ENCODE peak calls at places on chromosomes 12 and 14, in seven cellular contexts. Y, C, R, P, X, Q and W are unnamed samples.

GRCh38 chr14:58048219-58048618 is 103.8 kb downstream of the ARMH4 start:
- DNase-seq in Y (no peak), C (no peak), R (no peak), P (no peak), X (no peak), Q (no peak), W (no peak)

GRCh38 chr14:61608245-61609142 is 86.8 kb upstream of the HIF1A start:
- DNase-seq in Y (peak), C (no peak), R (no peak), P (peak), X (no peak), Q (peak), W (peak)

GRCh38 chr12:34591966-34592365 is 569.7 kb downstream of the ALG10 start:
- DNase-seq in Y (no peak), C (no peak), R (no peak), P (no peak), X (no peak), Q (no peak), W (no peak)

GRCh38 chr12:130933269-130933995 is 20.3 kb upstream of the ADGRD1 start:
- DNase-seq in Y (no peak), C (no peak), R (no peak), P (no peak), X (no peak), Q (no peak), W (no peak)

GRCh38 chr12:101323255-101323654 is 43.4 kb downstream of the UTP20 start:
- DNase-seq in Y (no peak), C (no peak), R (no peak), P (no peak), X (no peak), Q (no peak), W (no peak)

GRCh38 chr14:99773496-99774203 is 19.6 kb upstream of the EML1 start:
- DNase-seq in Y (no peak), C (no peak), R (no peak), P (no peak), X (no peak), Q (no peak), W (peak)

GRCh38 chr14:99479903-99480855 is 480 bp downstream of the SETD3 start:
- DNase-seq in Y (peak), C (peak), R (peak), P (peak), X (peak), Q (peak), W (peak)

GRCh38 chr14:99741227-99741976 is 51.8 kb upstream of the EML1 start:
- DNase-seq in Y (no peak), C (no peak), R (no peak), P (no peak), X (no peak), Q (no peak), W (no peak)

GRCh38 chr14:70254476-70254961 is 65.8 kb upstream of the SLC8A3 start:
- DNase-seq in Y (peak), C (peak), R (peak), P (no peak), X (no peak), Q (no peak), W (peak)